ENCODE peak calls at places on chromosomes 16 and 17, in four cellular contexts. One of them, this sample, is unnamed.

GRCh38 chr16:73054131-73054496 is 6.2 kb upstream of the ZFHX3 start:
- DNase-seq in GM12878: no peak
- DNase-seq in H1: no peak
- DNase-seq in K562: no peak
- DNase-seq in this sample: no peak

GRCh38 chr17:58231644-58232043 is 6.7 kb upstream of the LPO start:
- DNase-seq in GM12878: no peak
- DNase-seq in K562: no peak
- DNase-seq in H1: no peak
- DNase-seq in this sample: peak; percentile 64

GRCh38 chr16:54911079-54911478 is 19.6 kb upstream of the IRX5 start:
- DNase-seq in K562: no peak
- DNase-seq in GM12878: no peak
- DNase-seq in H1: no peak
- DNase-seq in this sample: no peak

GRCh38 chr17:42404326-42405055 is 16.2 kb upstream of the STAT3 start:
- DNase-seq in K562: no peak
- DNase-seq in H1: no peak
- DNase-seq in GM12878: no peak
- DNase-seq in this sample: no peak

GRCh38 chr17:6402258-6402657 is 32.7 kb downstream of the AIPL1 start:
- DNase-seq in K562: no peak
- DNase-seq in GM12878: no peak
- DNase-seq in H1: no peak
- DNase-seq in this sample: no peak

GRCh38 chr17:48412841-48413240 is 17.2 kb downstream of the SKAP1 start:
- DNase-seq in H1: no peak
- DNase-seq in K562: no peak
- DNase-seq in GM12878: no peak
- DNase-seq in this sample: no peak

GRCh38 chr17:28507567-28508195 is 1.5 kb downstream of the FOXN1 start:
- DNase-seq in K562: no peak
- DNase-seq in H1: peak; percentile 65
- DNase-seq in GM12878: no peak
- DNase-seq in this sample: no peak

GRCh38 chr17:36593651-36594316 is 2.1 kb downstream of the DHRS11 start:
- DNase-seq in H1: no peak
- DNase-seq in GM12878: no peak
- DNase-seq in K562: no peak
- DNase-seq in this sample: no peak

GRCh38 chr17:66357037-66357436 is 54.6 kb downstream of the PRKCA start:
- DNase-seq in K562: no peak
- DNase-seq in H1: no peak
- DNase-seq in GM12878: no peak
- DNase-seq in this sample: peak; percentile 45

GRCh38 chr16:31356566-31357323 is 1.8 kb downstream of the ITGAX start:
- DNase-seq in H1: peak; percentile 56
- DNase-seq in K562: no peak
- DNase-seq in GM12878: no peak
- DNase-seq in this sample: no peak

GRCh38 chr17:16915752-16916556 is 56.0 kb downstream of the TNFRSF13B start:
- DNase-seq in H1: peak; percentile 82
- DNase-seq in GM12878: peak; percentile 17
- DNase-seq in K562: peak; percentile 48
- DNase-seq in this sample: peak; percentile 16

GRCh38 chr17:72822358-72823023 is 270.0 kb downstream of the SLC39A11 start:
- DNase-seq in GM12878: no peak
- DNase-seq in H1: no peak
- DNase-seq in K562: no peak
- DNase-seq in this sample: no peak

GRCh38 chr17:11991461-11991860 is 5.8 kb downstream of the ZNF18 start:
- DNase-seq in GM12878: no peak
- DNase-seq in H1: no peak
- DNase-seq in K562: no peak
- DNase-seq in this sample: no peak

GRCh38 chr16:26281681-26282080 is 589.9 kb downstream of the HS3ST4 start:
- DNase-seq in GM12878: no peak
- DNase-seq in K562: no peak
- DNase-seq in H1: no peak
- DNase-seq in this sample: no peak

GRCh38 chr17:50169121-50169764 is 3.4 kb downstream of the SGCA start:
- DNase-seq in K562: peak; percentile 74
- DNase-seq in H1: peak; percentile 73
- DNase-seq in GM12878: peak; percentile 44
- DNase-seq in this sample: peak; percentile 74

GRCh38 chr17:81715872-81716673 is 4.0 kb downstream of the SLC25A10 start:
- DNase-seq in K562: no peak
- DNase-seq in GM12878: no peak
- DNase-seq in H1: no peak
- DNase-seq in this sample: no peak

GRCh38 chr17:44183024-44183423 is 3.7 kb upstream of the TMUB2 start:
- DNase-seq in H1: no peak
- DNase-seq in K562: no peak
- DNase-seq in GM12878: no peak
- DNase-seq in this sample: no peak

GRCh38 chr17:5019475-5019956 is 15.7 kb downstream of the SLC52A1 start:
- DNase-seq in H1: no peak
- DNase-seq in GM12878: no peak
- DNase-seq in K562: peak; percentile 41
- DNase-seq in this sample: peak; percentile 12

GRCh38 chr17:31692632-31693031 is 166.4 kb downstream of the COPRS start:
- DNase-seq in GM12878: no peak
- DNase-seq in H1: peak; percentile 29
- DNase-seq in K562: no peak
- DNase-seq in this sample: no peak

GRCh38 chr16:75527825-75528299 is 8.0 kb downstream of the CHST5 start:
- DNase-seq in K562: no peak
- DNase-seq in H1: no peak
- DNase-seq in GM12878: no peak
- DNase-seq in this sample: no peak

GRCh38 chr17:47335101-47335936 is 11.6 kb downstream of the EFCAB13 start:
- DNase-seq in K562: no peak
- DNase-seq in H1: no peak
- DNase-seq in GM12878: no peak
- DNase-seq in this sample: no peak

GRCh38 chr17:50172130-50172529 is 6.3 kb downstream of the SGCA start:
- DNase-seq in K562: no peak
- DNase-seq in GM12878: no peak
- DNase-seq in H1: no peak
- DNase-seq in this sample: no peak

GRCh38 chr17:1764274-1764673 is 2.4 kb downstream of the SERPINF1 start:
- DNase-seq in GM12878: no peak
- DNase-seq in K562: no peak
- DNase-seq in H1: no peak
- DNase-seq in this sample: peak; percentile 87

GRCh38 chr17:75499313-75500022 is 15.9 kb downstream of the CASKIN2 start:
- DNase-seq in H1: no peak
- DNase-seq in GM12878: no peak
- DNase-seq in K562: peak; percentile 37
- DNase-seq in this sample: no peak

GRCh38 chr16:89358030-89359005 is 132.0 kb downstream of the ANKRD11 start:
- DNase-seq in GM12878: no peak
- DNase-seq in H1: no peak
- DNase-seq in K562: no peak
- DNase-seq in this sample: no peak

GRCh38 chr17:77140166-77140877 is 447 bp upstream of the SEC14L1 start:
- DNase-seq in K562: peak; percentile 99
- DNase-seq in H1: peak; percentile 99
- DNase-seq in GM12878: peak; percentile 93
- DNase-seq in this sample: peak; percentile 96

GRCh38 chr17:31733326-31733725 is 125.7 kb downstream of the COPRS start:
- DNase-seq in K562: no peak
- DNase-seq in H1: no peak
- DNase-seq in GM12878: no peak
- DNase-seq in this sample: no peak

GRCh38 chr16:72124761-72125634 is 31.4 kb downstream of the DHX38 start:
- DNase-seq in H1: peak; percentile 84
- DNase-seq in K562: peak; percentile 73
- DNase-seq in GM12878: peak; percentile 26
- DNase-seq in this sample: peak; percentile 69

GRCh38 chr16:4180511-4180910 is 61.4 kb downstream of the SRL start:
- DNase-seq in H1: no peak
- DNase-seq in GM12878: no peak
- DNase-seq in K562: no peak
- DNase-seq in this sample: no peak

GRCh38 chr16:4176794-4177438 is 60.7 kb upstream of the ADCY9 start:
- DNase-seq in K562: peak; percentile 37
- DNase-seq in H1: no peak
- DNase-seq in GM12878: peak; percentile 21
- DNase-seq in this sample: peak; percentile 73

GRCh38 chr16:4179763-4180260 is 62.1 kb downstream of the SRL start:
- DNase-seq in K562: no peak
- DNase-seq in H1: no peak
- DNase-seq in GM12878: no peak
- DNase-seq in this sample: no peak

GRCh38 chr16:4178468-4179010 is 62.3 kb upstream of the ADCY9 start:
- DNase-seq in H1: no peak
- DNase-seq in K562: no peak
- DNase-seq in GM12878: no peak
- DNase-seq in this sample: no peak

GRCh38 chr16:4179020-4179419 is 62.8 kb upstream of the ADCY9 start:
- DNase-seq in K562: no peak
- DNase-seq in GM12878: no peak
- DNase-seq in H1: no peak
- DNase-seq in this sample: peak; percentile 54
- TF ChIP-seq CHD1 in K562: no peak
- TF ChIP-seq CHD1 in GM12878: no peak
- TF ChIP-seq CHD1 in H1: no peak
- TF ChIP-seq CHD1 in this sample: no peak

GRCh38 chr17:83180264-83180995 is 101.0 kb downstream of the METRNL start:
- DNase-seq in K562: no peak
- DNase-seq in GM12878: no peak
- DNase-seq in H1: peak; percentile 33
- DNase-seq in this sample: no peak

GRCh38 chr17:83179811-83180210 is 100.4 kb downstream of the METRNL start:
- DNase-seq in K562: no peak
- DNase-seq in GM12878: no peak
- DNase-seq in H1: peak; percentile 16
- DNase-seq in this sample: no peak

GRCh38 chr17:83181991-83182619 is 102.7 kb downstream of the METRNL start:
- DNase-seq in GM12878: no peak
- DNase-seq in H1: peak; percentile 39
- DNase-seq in K562: no peak
- DNase-seq in this sample: no peak

GRCh38 chr17:83182620-83183063 is 103.2 kb downstream of the METRNL start:
- DNase-seq in H1: no peak
- DNase-seq in GM12878: no peak
- DNase-seq in K562: no peak
- DNase-seq in this sample: no peak

GRCh38 chr17:83180996-83181481 is 101.6 kb downstream of the METRNL start:
- DNase-seq in H1: peak; percentile 40
- DNase-seq in GM12878: no peak
- DNase-seq in K562: no peak
- DNase-seq in this sample: no peak
- TF ChIP-seq CHD1 in H1: no peak
- TF ChIP-seq CHD1 in GM12878: no peak
- TF ChIP-seq CHD1 in K562: no peak
- TF ChIP-seq CHD1 in this sample: no peak

DNA sequence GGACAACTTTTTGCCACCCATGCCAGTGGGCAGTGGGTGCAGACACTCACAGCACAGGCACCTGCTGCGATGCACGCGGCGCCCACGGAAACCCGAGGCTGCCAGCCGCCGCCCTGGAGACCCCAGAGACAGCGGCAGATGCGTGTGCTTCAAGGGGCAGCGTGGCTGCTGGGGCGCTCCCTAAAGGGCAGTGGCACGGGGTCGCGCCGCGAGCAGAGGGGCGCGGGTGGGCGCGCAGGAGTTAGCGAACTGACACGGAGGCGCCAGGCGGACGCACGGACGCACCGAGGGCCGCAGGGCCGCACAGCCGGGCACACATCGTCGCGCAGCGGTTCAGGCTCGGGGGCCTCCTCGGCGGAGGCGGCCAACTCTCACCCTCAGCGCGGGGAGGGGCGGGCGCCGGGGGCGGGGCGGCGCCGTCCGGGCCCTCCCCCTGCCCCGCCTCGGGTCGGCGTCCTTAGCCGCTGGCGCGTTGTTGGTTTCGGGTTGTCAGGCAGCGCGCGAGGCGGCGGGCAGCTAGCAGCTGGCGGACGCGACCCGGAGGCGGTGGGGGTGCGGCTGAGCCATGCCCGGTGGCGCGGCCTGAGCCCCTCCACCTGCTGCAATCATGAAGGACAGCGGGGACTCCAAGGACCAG is at the start of gene KIF19:
- DNase-seq in H1: peak; percentile 80
- DNase-seq in K562: peak; percentile 81
- DNase-seq in GM12878: no peak
- DNase-seq in this sample: no peak
- TF ChIP-seq CHD1 in H1: no peak
- TF ChIP-seq CHD1 in K562: no peak
- TF ChIP-seq CHD1 in GM12878: no peak
- TF ChIP-seq CHD1 in this sample: no peak

DNA sequence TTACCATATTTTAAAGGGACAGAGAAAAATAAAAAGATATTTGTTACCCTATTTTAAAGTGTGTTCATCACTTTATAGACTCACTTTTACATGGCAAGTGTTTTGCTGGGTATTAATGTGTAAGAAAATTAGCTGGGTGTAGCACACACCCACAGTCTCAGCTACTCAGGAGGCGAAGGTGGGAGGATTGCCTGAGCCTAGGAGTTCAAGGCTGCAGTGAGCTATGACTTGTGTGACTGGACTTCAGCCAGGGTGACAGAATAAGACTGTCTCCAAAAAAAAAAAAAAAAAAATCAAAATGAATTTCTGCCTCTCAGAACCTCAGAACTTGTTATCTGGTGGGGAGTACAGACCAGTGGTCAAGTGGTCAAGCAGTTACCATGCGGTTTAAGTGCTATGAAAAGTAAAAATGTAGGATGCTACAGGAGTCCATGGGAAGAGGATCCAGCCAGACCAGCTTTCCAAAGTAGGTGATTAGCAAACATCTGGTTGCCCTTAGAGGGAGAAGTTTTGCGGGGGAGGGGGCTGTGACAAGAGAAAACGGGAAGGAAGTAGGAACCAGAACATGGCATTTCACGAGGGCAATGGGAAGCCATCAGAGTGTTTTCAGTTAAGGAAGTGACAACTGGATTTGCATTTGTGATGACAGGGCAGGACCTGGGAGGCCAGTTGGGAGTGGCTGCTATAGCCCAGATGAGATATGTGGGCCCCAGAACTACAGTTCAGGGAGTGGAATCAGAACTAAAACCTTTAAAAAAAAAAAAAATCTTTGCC is 13.9 kb downstream of the CNEP1R1 start:
- DNase-seq in H1: no peak
- DNase-seq in K562: peak; percentile 26
- DNase-seq in GM12878: no peak
- DNase-seq in this sample: no peak
- TF ChIP-seq CHD1 in H1: no peak
- TF ChIP-seq CHD1 in K562: no peak
- TF ChIP-seq CHD1 in GM12878: no peak
- TF ChIP-seq CHD1 in this sample: no peak